ENCODE peak calls at places on chromosomes 5 and 9, in eight cellular contexts. One of them, this sample, is unnamed.

GRCh38 chr9:120351106-120351505 is 228.9 kb downstream of the CDK5RAP2 start:
- DNase-seq in IMR-90: no peak
- DNase-seq in activated CD4-positive, alpha-beta T cell treated with anti-CD3 and anti-CD28 coated beads, Interleukin-2, amount 50 U/mL, for 48 hours: no peak
- DNase-seq in iris pigment epithelial cell: no peak
- DNase-seq in dorsolateral prefrontal cortex: no peak
- DNase-seq in stimulated activated CD4-positive, alpha-beta T cell treated with anti-CD3 and anti-CD28 coated beads, Interleukin-12 subunit alpha, Interleukin-12 subunit beta, amount 100 ng/mL, for 24 hours: no peak
- DNase-seq in EH: no peak
- DNase-seq in SW 1271: no peak
- DNase-seq in this sample: no peak

GRCh38 chr5:14781106-14781505 is 90.5 kb downstream of the ANKH start:
- DNase-seq in activated CD4-positive, alpha-beta T cell treated with anti-CD3 and anti-CD28 coated beads, Interleukin-2, amount 50 U/mL, for 48 hours: no peak
- DNase-seq in dorsolateral prefrontal cortex: no peak
- DNase-seq in iris pigment epithelial cell: peak; percentile 11
- DNase-seq in IMR-90: peak; percentile 18
- DNase-seq in stimulated activated CD4-positive, alpha-beta T cell treated with anti-CD3 and anti-CD28 coated beads, Interleukin-12 subunit alpha, Interleukin-12 subunit beta, amount 100 ng/mL, for 24 hours: no peak
- DNase-seq in EH: no peak
- DNase-seq in SW 1271: no peak
- DNase-seq in this sample: no peak

GRCh38 chr9:131587331-131587730 is 42.0 kb downstream of the PRRT1B start:
- DNase-seq in EH: no peak
- DNase-seq in SW 1271: no peak
- DNase-seq in dorsolateral prefrontal cortex: no peak
- DNase-seq in stimulated activated CD4-positive, alpha-beta T cell treated with anti-CD3 and anti-CD28 coated beads, Interleukin-12 subunit alpha, Interleukin-12 subunit beta, amount 100 ng/mL, for 24 hours: no peak
- DNase-seq in IMR-90: no peak
- DNase-seq in iris pigment epithelial cell: no peak
- DNase-seq in activated CD4-positive, alpha-beta T cell treated with anti-CD3 and anti-CD28 coated beads, Interleukin-2, amount 50 U/mL, for 48 hours: no peak
- DNase-seq in this sample: no peak

GRCh38 chr5:94174748-94175411 is 433.5 kb upstream of the POU5F2 start:
- DNase-seq in SW 1271: no peak
- DNase-seq in IMR-90: peak; percentile 69
- DNase-seq in EH: peak; percentile 64
- DNase-seq in stimulated activated CD4-positive, alpha-beta T cell treated with anti-CD3 and anti-CD28 coated beads, Interleukin-12 subunit alpha, Interleukin-12 subunit beta, amount 100 ng/mL, for 24 hours: no peak
- DNase-seq in dorsolateral prefrontal cortex: no peak
- DNase-seq in iris pigment epithelial cell: peak; percentile 52
- DNase-seq in activated CD4-positive, alpha-beta T cell treated with anti-CD3 and anti-CD28 coated beads, Interleukin-2, amount 50 U/mL, for 48 hours: no peak
- DNase-seq in this sample: no peak

GRCh38 chr9:111622626-111623025 is 8.5 kb upstream of the DNAJC25 start:
- DNase-seq in stimulated activated CD4-positive, alpha-beta T cell treated with anti-CD3 and anti-CD28 coated beads, Interleukin-12 subunit alpha, Interleukin-12 subunit beta, amount 100 ng/mL, for 24 hours: no peak
- DNase-seq in IMR-90: peak; percentile 83
- DNase-seq in SW 1271: no peak
- DNase-seq in activated CD4-positive, alpha-beta T cell treated with anti-CD3 and anti-CD28 coated beads, Interleukin-2, amount 50 U/mL, for 48 hours: no peak
- DNase-seq in dorsolateral prefrontal cortex: no peak
- DNase-seq in iris pigment epithelial cell: peak; percentile 67
- DNase-seq in EH: peak; percentile 89
- DNase-seq in this sample: no peak

GRCh38 chr5:136080113-136080482 is 51.3 kb downstream of the TGFBI start:
- DNase-seq in SW 1271: no peak
- DNase-seq in activated CD4-positive, alpha-beta T cell treated with anti-CD3 and anti-CD28 coated beads, Interleukin-2, amount 50 U/mL, for 48 hours: no peak
- DNase-seq in stimulated activated CD4-positive, alpha-beta T cell treated with anti-CD3 and anti-CD28 coated beads, Interleukin-12 subunit alpha, Interleukin-12 subunit beta, amount 100 ng/mL, for 24 hours: no peak
- DNase-seq in dorsolateral prefrontal cortex: no peak
- DNase-seq in EH: no peak
- DNase-seq in IMR-90: no peak
- DNase-seq in iris pigment epithelial cell: no peak
- DNase-seq in this sample: no peak

GRCh38 chr9:103037508-103038477 is 42.7 kb downstream of the CYLC2 start:
- DNase-seq in dorsolateral prefrontal cortex: peak; percentile 45
- DNase-seq in EH: no peak
- DNase-seq in iris pigment epithelial cell: peak; percentile 20
- DNase-seq in activated CD4-positive, alpha-beta T cell treated with anti-CD3 and anti-CD28 coated beads, Interleukin-2, amount 50 U/mL, for 48 hours: no peak
- DNase-seq in IMR-90: no peak
- DNase-seq in SW 1271: no peak
- DNase-seq in stimulated activated CD4-positive, alpha-beta T cell treated with anti-CD3 and anti-CD28 coated beads, Interleukin-12 subunit alpha, Interleukin-12 subunit beta, amount 100 ng/mL, for 24 hours: no peak
- DNase-seq in this sample: no peak

GRCh38 chr5:175254155-175254554 is 189.8 kb downstream of the DRD1 start:
- DNase-seq in activated CD4-positive, alpha-beta T cell treated with anti-CD3 and anti-CD28 coated beads, Interleukin-2, amount 50 U/mL, for 48 hours: no peak
- DNase-seq in IMR-90: peak; percentile 42
- DNase-seq in SW 1271: no peak
- DNase-seq in stimulated activated CD4-positive, alpha-beta T cell treated with anti-CD3 and anti-CD28 coated beads, Interleukin-12 subunit alpha, Interleukin-12 subunit beta, amount 100 ng/mL, for 24 hours: no peak
- DNase-seq in dorsolateral prefrontal cortex: no peak
- DNase-seq in iris pigment epithelial cell: no peak
- DNase-seq in EH: peak; percentile 82
- DNase-seq in this sample: no peak

GRCh38 chr5:136020001-136020382 is 8.8 kb upstream of the TGFBI start:
- DNase-seq in activated CD4-positive, alpha-beta T cell treated with anti-CD3 and anti-CD28 coated beads, Interleukin-2, amount 50 U/mL, for 48 hours: no peak
- DNase-seq in iris pigment epithelial cell: no peak
- DNase-seq in SW 1271: no peak
- DNase-seq in IMR-90: no peak
- DNase-seq in EH: no peak
- DNase-seq in stimulated activated CD4-positive, alpha-beta T cell treated with anti-CD3 and anti-CD28 coated beads, Interleukin-12 subunit alpha, Interleukin-12 subunit beta, amount 100 ng/mL, for 24 hours: no peak
- DNase-seq in dorsolateral prefrontal cortex: no peak
- DNase-seq in this sample: no peak

GRCh38 chr9:28925184-28925583 is 1351.9 kb upstream of the C9orf72 start:
- DNase-seq in activated CD4-positive, alpha-beta T cell treated with anti-CD3 and anti-CD28 coated beads, Interleukin-2, amount 50 U/mL, for 48 hours: no peak
- DNase-seq in dorsolateral prefrontal cortex: no peak
- DNase-seq in iris pigment epithelial cell: no peak
- DNase-seq in stimulated activated CD4-positive, alpha-beta T cell treated with anti-CD3 and anti-CD28 coated beads, Interleukin-12 subunit alpha, Interleukin-12 subunit beta, amount 100 ng/mL, for 24 hours: no peak
- DNase-seq in IMR-90: no peak
- DNase-seq in EH: no peak
- DNase-seq in SW 1271: no peak
- DNase-seq in this sample: no peak

GRCh38 chr5:155082401-155082800 is 68.8 kb downstream of the KIF4B start:
- DNase-seq in dorsolateral prefrontal cortex: no peak
- DNase-seq in iris pigment epithelial cell: peak; percentile 64
- DNase-seq in EH: peak; percentile 92
- DNase-seq in SW 1271: peak; percentile 71
- DNase-seq in stimulated activated CD4-positive, alpha-beta T cell treated with anti-CD3 and anti-CD28 coated beads, Interleukin-12 subunit alpha, Interleukin-12 subunit beta, amount 100 ng/mL, for 24 hours: no peak
- DNase-seq in activated CD4-positive, alpha-beta T cell treated with anti-CD3 and anti-CD28 coated beads, Interleukin-2, amount 50 U/mL, for 48 hours: no peak
- DNase-seq in IMR-90: peak; percentile 84
- DNase-seq in this sample: no peak

GRCh38 chr5:68012429-68012828 is 203.1 kb upstream of the PIK3R1 start:
- DNase-seq in SW 1271: no peak
- DNase-seq in IMR-90: peak; percentile 4
- DNase-seq in EH: peak; percentile 77
- DNase-seq in stimulated activated CD4-positive, alpha-beta T cell treated with anti-CD3 and anti-CD28 coated beads, Interleukin-12 subunit alpha, Interleukin-12 subunit beta, amount 100 ng/mL, for 24 hours: no peak
- DNase-seq in dorsolateral prefrontal cortex: no peak
- DNase-seq in iris pigment epithelial cell: peak; percentile 29
- DNase-seq in activated CD4-positive, alpha-beta T cell treated with anti-CD3 and anti-CD28 coated beads, Interleukin-2, amount 50 U/mL, for 48 hours: no peak
- DNase-seq in this sample: no peak

GRCh38 chr9:74122229-74122628 is 374.9 kb upstream of the RORB start:
- DNase-seq in EH: no peak
- DNase-seq in activated CD4-positive, alpha-beta T cell treated with anti-CD3 and anti-CD28 coated beads, Interleukin-2, amount 50 U/mL, for 48 hours: no peak
- DNase-seq in iris pigment epithelial cell: no peak
- DNase-seq in IMR-90: no peak
- DNase-seq in SW 1271: no peak
- DNase-seq in dorsolateral prefrontal cortex: no peak
- DNase-seq in stimulated activated CD4-positive, alpha-beta T cell treated with anti-CD3 and anti-CD28 coated beads, Interleukin-12 subunit alpha, Interleukin-12 subunit beta, amount 100 ng/mL, for 24 hours: no peak
- DNase-seq in this sample: no peak

GRCh38 chr9:84397151-84397728 is 56.7 kb upstream of the SLC28A3 start:
- DNase-seq in SW 1271: no peak
- DNase-seq in IMR-90: peak; percentile 63
- DNase-seq in iris pigment epithelial cell: peak; percentile 65
- DNase-seq in EH: peak; percentile 72
- DNase-seq in stimulated activated CD4-positive, alpha-beta T cell treated with anti-CD3 and anti-CD28 coated beads, Interleukin-12 subunit alpha, Interleukin-12 subunit beta, amount 100 ng/mL, for 24 hours: peak; percentile 38
- DNase-seq in dorsolateral prefrontal cortex: peak; percentile 66
- DNase-seq in activated CD4-positive, alpha-beta T cell treated with anti-CD3 and anti-CD28 coated beads, Interleukin-2, amount 50 U/mL, for 48 hours: peak; percentile 58
- DNase-seq in this sample: peak; percentile 71

GRCh38 chr5:145180341-145180740 is 654.8 kb downstream of the PRELID2 start:
- DNase-seq in dorsolateral prefrontal cortex: no peak
- DNase-seq in EH: no peak
- DNase-seq in IMR-90: no peak
- DNase-seq in iris pigment epithelial cell: no peak
- DNase-seq in stimulated activated CD4-positive, alpha-beta T cell treated with anti-CD3 and anti-CD28 coated beads, Interleukin-12 subunit alpha, Interleukin-12 subunit beta, amount 100 ng/mL, for 24 hours: no peak
- DNase-seq in SW 1271: no peak
- DNase-seq in activated CD4-positive, alpha-beta T cell treated with anti-CD3 and anti-CD28 coated beads, Interleukin-2, amount 50 U/mL, for 48 hours: no peak
- DNase-seq in this sample: no peak

GRCh38 chr5:96509721-96510383 is 76.8 kb upstream of the PCSK1 start:
- DNase-seq in activated CD4-positive, alpha-beta T cell treated with anti-CD3 and anti-CD28 coated beads, Interleukin-2, amount 50 U/mL, for 48 hours: no peak
- DNase-seq in EH: peak; percentile 93
- DNase-seq in iris pigment epithelial cell: peak; percentile 97
- DNase-seq in stimulated activated CD4-positive, alpha-beta T cell treated with anti-CD3 and anti-CD28 coated beads, Interleukin-12 subunit alpha, Interleukin-12 subunit beta, amount 100 ng/mL, for 24 hours: no peak
- DNase-seq in dorsolateral prefrontal cortex: no peak
- DNase-seq in IMR-90: peak; percentile 97
- DNase-seq in SW 1271: no peak
- DNase-seq in this sample: no peak

This sample was measured in right lobe of liver.